ENCODE peak calls at places on chromosomes 11 and 22, in nine cellular contexts. X is glutamatergic neuron; B is hippocampal formation; O is ovary; T is activated T-helper 1 cell treated with anti-CD3 and anti-CD28 coated beads, Interleukin-12 subunit alpha, Interleukin-12 subunit beta, Interleukin-2, Interleukin-4 antibody, amounts not matched to agents 30 ng/mL and 10 ng/mL and 1 ng/mL, durations not matched to agents 14 hours and 24 hours and 36 hours; D is activated T-helper 2 cell treated with anti-CD3 and anti-CD28 coated beads, Interferon-gamma antibody, Interleukin-2, Interleukin-4, amounts not matched to agents 10 μg/mL and 5 μg/mL and 100 μg/mL, durations not matched to agents 14 hours and 24 hours and 36 hours; W is activated CD4-positive, CD25-positive, alpha-beta regulatory T cell treated with anti-CD3 and anti-CD28 coated beads, Interleukin-2, amount 50 U/mL, for 72 hours; I is Ammon's horn; H is activated T-helper 9 cell treated with anti-CD3 and anti-CD28 coated beads, Interleukin-2, amount 50 U/mL, for 16 hours. A is an unnamed sample.

GRCh38 chr11:46914363-46914762 is 4.0 kb downstream of the LRP4 start:
- DNase-seq in X (no peak), B (no peak), O (no peak), T (no peak), D (no peak), W (no peak), I (no peak), H (no peak), A (no peak)

GRCh38 chr11:26558191-26558590 is 13.9 kb downstream of the MUC15 start:
- DNase-seq in X (no peak), B (no peak), O (no peak), T (no peak), D (no peak), W (no peak), I (no peak), H (no peak), A (no peak)

GRCh38 chr22:27642104-27642800 is 159.3 kb downstream of the MN1 start:
- DNase-seq in X (no peak), B (peak), O (no peak), T (no peak), D (no peak), W (no peak), I (peak), H (no peak), A (peak)

GRCh38 chr11:86244063-86244521 is 461 bp upstream of the EED start:
- DNase-seq in X (peak), B (peak), O (peak), T (peak), D (peak), W (peak), I (peak), H (peak), A (peak)

GRCh38 chr11:105137286-105137685 is 2.3 kb downstream of the CARD18 start:
- DNase-seq in X (no peak), B (no peak), O (no peak), T (no peak), D (no peak), W (no peak), I (no peak), H (no peak), A (no peak)

GRCh38 chr22:43031617-43032016 is 16.7 kb upstream of the PACSIN2 start:
- DNase-seq in X (no peak), B (no peak), O (no peak), T (no peak), D (no peak), W (no peak), I (no peak), H (no peak), A (no peak)

GRCh38 chr11:44309483-44310197 is at the start of gene ALX4:
- DNase-seq in X (peak), B (no peak), O (no peak), T (no peak), D (no peak), W (no peak), I (peak), H (no peak), A (no peak)

GRCh38 chr11:12160680-12161079 is 50.3 kb downstream of the MICAL2 start:
- DNase-seq in X (peak), B (no peak), O (no peak), T (no peak), D (no peak), W (no peak), I (no peak), H (no peak), A (no peak)

GRCh38 chr22:34878996-34879395 is 187.0 kb upstream of the ISX start:
- DNase-seq in X (no peak), B (no peak), O (no peak), T (no peak), D (no peak), W (no peak), I (no peak), H (no peak), A (no peak)

GRCh38 chr11:1645357-1645821 is 15.8 kb downstream of the KRTAP5-5 start:
- DNase-seq in X (no peak), B (no peak), O (no peak), T (no peak), D (no peak), W (no peak), I (no peak), H (no peak), A (no peak)

GRCh38 chr11:131095501-131096185 is 179.4 kb upstream of the SNX19 start:
- DNase-seq in X (no peak), B (no peak), O (no peak), T (no peak), D (no peak), W (no peak), I (peak), H (no peak), A (no peak)

GRCh38 chr11:45056529-45056928 is 89.9 kb upstream of the PRDM11 start:
- DNase-seq in X (no peak), B (no peak), O (no peak), T (no peak), D (no peak), W (no peak), I (no peak), H (no peak), A (no peak)

GRCh38 chr11:85628771-85629341 is 463 bp downstream of the TMEM126B start:
- DNase-seq in X (no peak), B (peak), O (no peak), T (peak), D (no peak), W (no peak), I (no peak), H (no peak), A (no peak)

GRCh38 chr11:45939836-45940235 is 17.4 kb downstream of the LARGE2 start:
- DNase-seq in X (no peak), B (no peak), O (no peak), T (no peak), D (no peak), W (no peak), I (no peak), H (no peak), A (no peak)

GRCh38 chr11:15912825-15913224 is 443.5 kb downstream of the SOX6 start:
- DNase-seq in X (no peak), B (no peak), O (no peak), T (no peak), D (no peak), W (no peak), I (no peak), H (no peak), A (no peak)

GRCh38 chr11:62796281-62796680 is 4.5 kb upstream of the TMEM223 start:
- DNase-seq in X (no peak), B (no peak), O (no peak), T (no peak), D (no peak), W (no peak), I (no peak), H (no peak), A (no peak)

GRCh38 chr11:10633261-10633660 is 60.3 kb downstream of the IRAG1 start:
- DNase-seq in X (no peak), B (no peak), O (no peak), T (no peak), D (no peak), W (no peak), I (no peak), H (no peak), A (no peak)

GRCh38 chr22:42142771-42143461 is 12.3 kb upstream of the CYP2D6 start:
- DNase-seq in X (no peak), B (no peak), O (no peak), T (no peak), D (no peak), W (no peak), I (no peak), H (no peak), A (no peak)

GRCh38 chr11:102843474-102843873 is at the start of gene MMP3:
- DNase-seq in X (no peak), B (no peak), O (no peak), T (no peak), D (no peak), W (no peak), I (no peak), H (no peak), A (no peak)

A was measured in globus pallidus.